ENCODE peak calls at places on chromosomes 7 and 10, in five cellular contexts. R is ecto neural progenitor cell, U is iris pigment epithelial cell, C is glutamatergic neuron, Z is GM20000. N is an unnamed sample.

GRCh38 chr10:118114992-118115391 is 68.3 kb upstream of the RAB11FIP2 start:
- DNase-seq in R (no peak), U (no peak), C (no peak), Z (no peak), N (no peak)

GRCh38 chr7:25669300-25669781 is 441.1 kb upstream of the NPVF start:
- DNase-seq in R (no peak), U (no peak), C (no peak), Z (no peak), N (no peak)

GRCh38 chr10:79298403-79299244 is 48.6 kb upstream of the PPIF start:
- DNase-seq in R (no peak), U (peak; percentile 98), C (no peak), Z (no peak), N (no peak)

GRCh38 chr10:61752111-61753011 is 89.6 kb downstream of the CABCOCO1 start:
- DNase-seq in R (no peak), U (peak; percentile 51), C (no peak), Z (no peak), N (no peak)

GRCh38 chr7:116565981-116566380 is 41.1 kb downstream of the CAV1 start:
- DNase-seq in R (no peak), U (no peak), C (no peak), Z (no peak), N (no peak)

GRCh38 chr10:88138319-88138848 is 275.0 kb downstream of the PTEN start:
- DNase-seq in R (no peak), U (no peak), C (no peak), Z (peak; percentile 73), N (peak; percentile 60)

GRCh38 chr7:24965831-24966708 is 13.9 kb downstream of the OSBPL3 start:
- DNase-seq in R (no peak), U (no peak), C (peak; percentile 23), Z (peak; percentile 72), N (peak; percentile 87)

GRCh38 chr10:48478469-48478868 is 126.4 kb downstream of the ARHGAP22 start:
- DNase-seq in R (no peak), U (no peak), C (no peak), Z (no peak), N (no peak)

GRCh38 chr10:30988831-30989458 is 42.7 kb downstream of the ZNF438 start:
- DNase-seq in R (no peak), U (peak; percentile 35), C (no peak), Z (no peak), N (no peak)

GRCh38 chr7:31856366-31856765 is 169.4 kb downstream of the PPP1R17 start:
- DNase-seq in R (no peak), U (no peak), C (no peak), Z (no peak), N (no peak)

GRCh38 chr7:109479388-109479787 is 909.7 kb downstream of the DNAJB9 start:
- DNase-seq in R (no peak), U (no peak), C (no peak), Z (no peak), N (no peak)

GRCh38 chr7:143519411-143520131 is 41.9 kb downstream of the TAS2R41 start:
- DNase-seq in R (no peak), U (peak; percentile 86), C (no peak), Z (no peak), N (no peak)

GRCh38 chr7:50821457-50821977 is 38.8 kb upstream of the GRB10 start:
- DNase-seq in R (no peak), U (no peak), C (no peak), Z (no peak), N (no peak)

GRCh38 chr7:92631067-92631829 is 41.1 kb upstream of the FAM133B start:
- DNase-seq in R (no peak), U (no peak), C (no peak), Z (peak; percentile 37), N (peak; percentile 60)

GRCh38 chr7:139797607-139798006 is 19.8 kb upstream of the HIPK2 start:
- DNase-seq in R (no peak), U (no peak), C (no peak), Z (no peak), N (no peak)

GRCh38 chr7:22718911-22719420 is 8.0 kb upstream of the IL6 start:
- DNase-seq in R (no peak), U (no peak), C (no peak), Z (no peak), N (no peak)

GRCh38 chr7:79454325-79454960 is 976 bp upstream of the MAGI2 start:
- DNase-seq in R (peak; percentile 72), U (peak; percentile 78), C (peak; percentile 37), Z (no peak), N (no peak)

GRCh38 chr7:22137026-22137425 is 191.3 kb upstream of the CDCA7L start:
- DNase-seq in R (no peak), U (peak; percentile 29), C (no peak), Z (no peak), N (no peak)

GRCh38 chr7:4801839-4802231 is 26.4 kb downstream of the AP5Z1 start:
- DNase-seq in R (no peak), U (no peak), C (peak; percentile 64), Z (no peak), N (no peak)

GRCh38 chr10:104127411-104127810 is 5.4 kb downstream of the SFR1 start:
- DNase-seq in R (peak; percentile 49), U (no peak), C (no peak), Z (no peak), N (no peak)